ENCODE peak calls at places on chromosome 12, in six cellular contexts. One of them, this sample, is unnamed.

GRCh38 chr12:95836630-95837239 is 22.0 kb upstream of the SNRPF start:
- DNase-seq in H1: no peak
- DNase-seq in GM12878: no peak
- DNase-seq in K562: no peak
- DNase-seq in GM12891: no peak
- DNase-seq in HepG2: no peak
- DNase-seq in this sample: no peak

GRCh38 chr12:42809226-42809625 is 219.7 kb upstream of the PRICKLE1 start:
- DNase-seq in H1: no peak
- DNase-seq in GM12891: no peak
- DNase-seq in GM12878: no peak
- DNase-seq in K562: no peak
- DNase-seq in HepG2: no peak
- DNase-seq in this sample: no peak

GRCh38 chr12:42140901-42141300 is 3.8 kb downstream of the GXYLT1 start:
- DNase-seq in GM12878: no peak
- DNase-seq in HepG2: peak
- DNase-seq in H1: no peak
- DNase-seq in K562: no peak
- DNase-seq in GM12891: no peak
- DNase-seq in this sample: no peak

GRCh38 chr12:104689630-104690029 is 232.9 kb downstream of the CHST11 start:
- DNase-seq in GM12891: no peak
- DNase-seq in GM12878: no peak
- DNase-seq in K562: no peak
- DNase-seq in H1: no peak
- DNase-seq in HepG2: no peak
- DNase-seq in this sample: no peak

GRCh38 chr12:96172981-96173380 is 21.2 kb upstream of the ELK3 start:
- DNase-seq in GM12891: no peak
- DNase-seq in H1: no peak
- DNase-seq in K562: no peak
- DNase-seq in HepG2: no peak
- DNase-seq in GM12878: no peak
- DNase-seq in this sample: no peak

GRCh38 chr12:78584695-78585094 is 279.9 kb upstream of the SYT1 start:
- DNase-seq in GM12891: no peak
- DNase-seq in HepG2: peak
- DNase-seq in GM12878: no peak
- DNase-seq in K562: no peak
- DNase-seq in H1: peak
- DNase-seq in this sample: no peak

GRCh38 chr12:15796493-15797141 is 7.4 kb upstream of the EPS8 start:
- DNase-seq in GM12878: no peak
- DNase-seq in H1: no peak
- DNase-seq in GM12891: no peak
- DNase-seq in K562: no peak
- DNase-seq in HepG2: peak
- DNase-seq in this sample: no peak

GRCh38 chr12:49998453-49998852 is 25.7 kb downstream of the AQP6 start:
- DNase-seq in GM12891: no peak
- DNase-seq in GM12878: no peak
- DNase-seq in K562: no peak
- DNase-seq in H1: no peak
- DNase-seq in HepG2: no peak
- DNase-seq in this sample: no peak

GRCh38 chr12:51323966-51324895 is at the start of gene BIN2:
- DNase-seq in H1: no peak
- DNase-seq in GM12891: peak
- DNase-seq in GM12878: no peak
- DNase-seq in HepG2: no peak
- DNase-seq in K562: no peak
- DNase-seq in this sample: peak

GRCh38 chr12:23380419-23381100 is 568.9 kb downstream of the SOX5 start:
- DNase-seq in K562: no peak
- DNase-seq in GM12891: no peak
- DNase-seq in H1: no peak
- DNase-seq in GM12878: no peak
- DNase-seq in HepG2: no peak
- DNase-seq in this sample: no peak

GRCh38 chr12:4434721-4435425 is 10.7 kb downstream of the FGF6 start:
- DNase-seq in GM12878: no peak
- DNase-seq in K562: no peak
- DNase-seq in HepG2: no peak
- DNase-seq in H1: no peak
- DNase-seq in GM12891: no peak
- DNase-seq in this sample: no peak

GRCh38 chr12:70508178-70508577 is 129.1 kb downstream of the PTPRB start:
- DNase-seq in GM12878: no peak
- DNase-seq in GM12891: no peak
- DNase-seq in H1: no peak
- DNase-seq in K562: no peak
- DNase-seq in HepG2: peak
- DNase-seq in this sample: no peak

GRCh38 chr12:89960607-89961394 is 252.2 kb upstream of the ATP2B1 start:
- DNase-seq in GM12891: no peak
- DNase-seq in HepG2: no peak
- DNase-seq in K562: no peak
- DNase-seq in H1: no peak
- DNase-seq in GM12878: no peak
- DNase-seq in this sample: no peak

GRCh38 chr12:131803995-131804521 is 24.1 kb upstream of the MMP17 start:
- DNase-seq in GM12878: no peak
- DNase-seq in K562: no peak
- DNase-seq in GM12891: no peak
- DNase-seq in H1: no peak
- DNase-seq in HepG2: no peak
- DNase-seq in this sample: no peak

GRCh38 chr12:110816248-110816647 is 30.5 kb upstream of the CCDC63 start:
- DNase-seq in H1: no peak
- DNase-seq in GM12878: no peak
- DNase-seq in K562: no peak
- DNase-seq in GM12891: no peak
- DNase-seq in HepG2: no peak
- DNase-seq in this sample: no peak

GRCh38 chr12:84805474-84805858 is 107.1 kb downstream of the SLC6A15 start:
- DNase-seq in K562: no peak
- DNase-seq in H1: peak
- DNase-seq in HepG2: no peak
- DNase-seq in GM12878: no peak
- DNase-seq in GM12891: no peak
- DNase-seq in this sample: no peak

GRCh38 chr12:93090768-93091172 is 161.7 kb upstream of the EEA1 start:
- DNase-seq in GM12891: no peak
- DNase-seq in HepG2: no peak
- DNase-seq in K562: no peak
- DNase-seq in GM12878: no peak
- DNase-seq in H1: no peak
- DNase-seq in this sample: no peak

GRCh38 chr12:114744285-114744684 is 60.3 kb upstream of the TBX3 start:
- DNase-seq in HepG2: no peak
- DNase-seq in H1: no peak
- DNase-seq in K562: no peak
- DNase-seq in GM12891: no peak
- DNase-seq in GM12878: no peak
- DNase-seq in this sample: no peak

GRCh38 chr12:114743289-114743688 is 59.3 kb upstream of the TBX3 start:
- DNase-seq in GM12878: no peak
- DNase-seq in K562: no peak
- DNase-seq in GM12891: no peak
- DNase-seq in H1: no peak
- DNase-seq in HepG2: no peak
- DNase-seq in this sample: no peak

GRCh38 chr12:114743799-114744198 is 59.8 kb upstream of the TBX3 start:
- DNase-seq in GM12891: no peak
- DNase-seq in H1: no peak
- DNase-seq in HepG2: no peak
- DNase-seq in K562: no peak
- DNase-seq in GM12878: no peak
- DNase-seq in this sample: no peak

GRCh38 chr12:114746297-114747074 is 62.5 kb upstream of the TBX3 start:
- DNase-seq in GM12891: no peak
- DNase-seq in K562: no peak
- DNase-seq in HepG2: no peak
- DNase-seq in GM12878: no peak
- DNase-seq in H1: no peak
- DNase-seq in this sample: no peak

GRCh38 chr12:114744696-114745095 is 60.7 kb upstream of the TBX3 start:
- DNase-seq in GM12878: no peak
- DNase-seq in HepG2: no peak
- DNase-seq in GM12891: no peak
- DNase-seq in H1: no peak
- DNase-seq in K562: no peak
- DNase-seq in this sample: no peak
- TF ChIP-seq POLR2A in GM12878: no peak
- TF ChIP-seq POLR2A in HepG2: no peak
- TF ChIP-seq POLR2A in GM12891: no peak
- TF ChIP-seq POLR2A in H1: no peak
- TF ChIP-seq POLR2A in K562: no peak
- TF ChIP-seq POLR2A in this sample: no peak

GRCh38 chr12:120265483-120266179 is at the start of gene PXN:
- DNase-seq in GM12878: peak
- DNase-seq in GM12891: peak
- DNase-seq in H1: no peak
- DNase-seq in K562: peak
- DNase-seq in HepG2: peak
- DNase-seq in this sample: peak
- TF ChIP-seq POLR2AphosphoS5 in GM12878: no peak
- TF ChIP-seq POLR2AphosphoS5 in GM12891: no peak
- TF ChIP-seq POLR2AphosphoS5 in H1: no peak
- TF ChIP-seq POLR2AphosphoS5 in K562: peak
- TF ChIP-seq POLR2AphosphoS5 in HepG2: peak
- TF ChIP-seq POLR2AphosphoS5 in this sample: no peak

DNA sequence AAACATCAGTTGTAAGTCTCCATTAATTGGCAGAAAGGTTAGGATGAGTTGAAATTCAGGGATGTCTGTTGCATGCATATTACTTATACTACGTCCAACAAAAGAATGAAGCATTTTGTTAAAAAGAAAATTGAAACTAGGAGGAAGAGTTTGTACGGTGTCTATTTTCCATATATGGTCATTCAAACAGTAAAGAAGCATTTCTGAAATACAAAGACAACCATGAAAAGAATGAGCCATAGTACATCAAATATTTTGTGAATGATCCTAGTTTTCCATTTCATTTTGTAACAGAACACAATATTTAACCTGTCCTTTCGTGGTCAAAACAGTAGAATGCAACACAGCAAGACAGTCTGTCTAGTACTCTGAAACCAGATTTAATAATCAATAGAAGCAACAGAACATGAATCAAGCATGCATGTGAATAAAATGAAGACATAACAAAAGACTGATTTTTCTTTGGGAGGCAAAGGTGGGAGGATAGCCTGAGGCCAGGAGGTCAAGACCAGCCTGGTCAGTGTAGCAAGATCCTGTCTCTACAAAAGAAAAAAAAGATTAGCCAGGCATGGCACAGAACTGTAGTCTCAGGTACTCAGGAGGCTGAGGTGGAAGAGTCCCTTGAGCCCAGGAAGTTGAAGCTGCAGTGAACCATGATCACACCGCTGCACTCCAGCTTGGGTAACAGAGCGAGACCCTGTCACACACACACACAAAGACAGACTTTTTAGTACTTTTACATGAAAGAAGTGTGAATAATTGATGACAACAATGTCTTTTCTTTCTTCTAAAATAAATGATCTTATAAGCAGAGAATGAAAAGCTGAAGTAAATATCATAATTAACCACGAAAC is 156.0 kb downstream of the LRIG3 start:
- DNase-seq in GM12891: no peak
- DNase-seq in K562: no peak
- DNase-seq in HepG2: peak
- DNase-seq in H1: no peak
- DNase-seq in GM12878: no peak
- DNase-seq in this sample: no peak
- TF ChIP-seq TAF1 in GM12891: no peak
- TF ChIP-seq TAF1 in K562: no peak
- TF ChIP-seq TAF1 in HepG2: no peak
- TF ChIP-seq TAF1 in H1: no peak
- TF ChIP-seq TAF1 in GM12878: no peak
- TF ChIP-seq TAF1 in this sample: no peak

GRCh38 chr12:57890191-57891120 is 43.9 kb upstream of the CTDSP2 start:
- DNase-seq in GM12891: no peak
- DNase-seq in K562: no peak
- DNase-seq in HepG2: no peak
- DNase-seq in H1: no peak
- DNase-seq in GM12878: no peak
- DNase-seq in this sample: no peak

GRCh38 chr12:57888407-57889157 is 42.1 kb upstream of the CTDSP2 start:
- DNase-seq in K562: no peak
- DNase-seq in GM12891: no peak
- DNase-seq in HepG2: no peak
- DNase-seq in GM12878: no peak
- DNase-seq in H1: no peak
- DNase-seq in this sample: no peak

GRCh38 chr12:57891639-57892228 is 45.2 kb upstream of the CTDSP2 start:
- DNase-seq in HepG2: no peak
- DNase-seq in H1: no peak
- DNase-seq in GM12891: no peak
- DNase-seq in GM12878: no peak
- DNase-seq in K562: no peak
- DNase-seq in this sample: no peak

GRCh38 chr12:57887631-57888406 is 41.3 kb upstream of the CTDSP2 start:
- DNase-seq in K562: no peak
- DNase-seq in HepG2: no peak
- DNase-seq in H1: no peak
- DNase-seq in GM12891: no peak
- DNase-seq in GM12878: no peak
- DNase-seq in this sample: no peak

GRCh38 chr12:57889541-57889989 is 43.0 kb upstream of the CTDSP2 start:
- DNase-seq in GM12878: no peak
- DNase-seq in K562: no peak
- DNase-seq in H1: no peak
- DNase-seq in GM12891: no peak
- DNase-seq in HepG2: no peak
- DNase-seq in this sample: no peak
- TF ChIP-seq POLR2A in GM12878: no peak
- TF ChIP-seq POLR2A in K562: no peak
- TF ChIP-seq POLR2A in H1: no peak
- TF ChIP-seq POLR2A in GM12891: no peak
- TF ChIP-seq POLR2A in HepG2: no peak
- TF ChIP-seq POLR2A in this sample: no peak

GRCh38 chr12:9673404-9674225 is 4.1 kb downstream of the CLEC2D start:
- DNase-seq in K562: peak
- DNase-seq in GM12878: no peak
- DNase-seq in GM12891: no peak
- DNase-seq in HepG2: peak
- DNase-seq in H1: no peak
- DNase-seq in this sample: no peak
- TF ChIP-seq POLR2AphosphoS5 in K562: peak
- TF ChIP-seq POLR2AphosphoS5 in GM12878: peak
- TF ChIP-seq POLR2AphosphoS5 in GM12891: no peak
- TF ChIP-seq POLR2AphosphoS5 in HepG2: no peak
- TF ChIP-seq POLR2AphosphoS5 in H1: no peak
- TF ChIP-seq POLR2AphosphoS5 in this sample: peak

GRCh38 chr12:133202493-133203343 is 21.4 kb downstream of the ZNF268 start:
- DNase-seq in H1: no peak
- DNase-seq in K562: no peak
- DNase-seq in HepG2: no peak
- DNase-seq in GM12878: no peak
- DNase-seq in GM12891: no peak
- DNase-seq in this sample: no peak
- TF ChIP-seq TAF1 in H1: no peak
- TF ChIP-seq TAF1 in K562: no peak
- TF ChIP-seq TAF1 in HepG2: no peak
- TF ChIP-seq TAF1 in GM12878: no peak
- TF ChIP-seq TAF1 in GM12891: no peak
- TF ChIP-seq TAF1 in this sample: no peak